ENCODE peak calls at places on chromosome 1, in six cellular contexts. One of them, this sample, is unnamed.

GRCh38 chr1:234772345-234773147 is 162.6 kb upstream of the IRF2BP2 start:
- DNase-seq in activated effector memory CD4-positive, alpha-beta T cell treated with anti-CD3 and anti-CD28 coated beads, Interleukin-2, amount 50 U/mL, for 16 hours: peak
- DNase-seq in cardiac fibroblast: peak
- DNase-seq in T-helper 9 cell: peak
- DNase-seq in HCEC 1CT: peak
- DNase-seq in NCI-H2107: peak
- DNase-seq in this sample: peak

GRCh38 chr1:9028921-9029715 is 2.9 kb upstream of the SLC2A7 start:
- DNase-seq in activated effector memory CD4-positive, alpha-beta T cell treated with anti-CD3 and anti-CD28 coated beads, Interleukin-2, amount 50 U/mL, for 16 hours: no peak
- DNase-seq in cardiac fibroblast: peak
- DNase-seq in T-helper 9 cell: no peak
- DNase-seq in HCEC 1CT: peak
- DNase-seq in NCI-H2107: no peak
- DNase-seq in this sample: no peak

GRCh38 chr1:206782448-206782847 is 10.2 kb upstream of the IL10 start:
- DNase-seq in activated effector memory CD4-positive, alpha-beta T cell treated with anti-CD3 and anti-CD28 coated beads, Interleukin-2, amount 50 U/mL, for 16 hours: no peak
- DNase-seq in cardiac fibroblast: no peak
- DNase-seq in T-helper 9 cell: no peak
- DNase-seq in HCEC 1CT: no peak
- DNase-seq in NCI-H2107: no peak
- DNase-seq in this sample: no peak

GRCh38 chr1:116754203-116754977 is at the start of gene CD2:
- DNase-seq in activated effector memory CD4-positive, alpha-beta T cell treated with anti-CD3 and anti-CD28 coated beads, Interleukin-2, amount 50 U/mL, for 16 hours: peak
- DNase-seq in cardiac fibroblast: no peak
- DNase-seq in T-helper 9 cell: no peak
- DNase-seq in HCEC 1CT: no peak
- DNase-seq in NCI-H2107: no peak
- DNase-seq in this sample: no peak

GRCh38 chr1:10628685-10629084 is 153.9 kb downstream of the PEX14 start:
- DNase-seq in activated effector memory CD4-positive, alpha-beta T cell treated with anti-CD3 and anti-CD28 coated beads, Interleukin-2, amount 50 U/mL, for 16 hours: no peak
- DNase-seq in cardiac fibroblast: peak
- DNase-seq in T-helper 9 cell: no peak
- DNase-seq in HCEC 1CT: no peak
- DNase-seq in NCI-H2107: no peak
- DNase-seq in this sample: no peak

GRCh38 chr1:229296541-229296941 is 25.6 kb downstream of the RAB4A start:
- DNase-seq in activated effector memory CD4-positive, alpha-beta T cell treated with anti-CD3 and anti-CD28 coated beads, Interleukin-2, amount 50 U/mL, for 16 hours: no peak
- DNase-seq in cardiac fibroblast: peak
- DNase-seq in T-helper 9 cell: no peak
- DNase-seq in HCEC 1CT: peak
- DNase-seq in NCI-H2107: no peak
- DNase-seq in this sample: peak

GRCh38 chr1:153832293-153832692 is 57.1 kb downstream of the SLC27A3 start:
- DNase-seq in activated effector memory CD4-positive, alpha-beta T cell treated with anti-CD3 and anti-CD28 coated beads, Interleukin-2, amount 50 U/mL, for 16 hours: no peak
- DNase-seq in cardiac fibroblast: no peak
- DNase-seq in T-helper 9 cell: no peak
- DNase-seq in HCEC 1CT: no peak
- DNase-seq in NCI-H2107: no peak
- DNase-seq in this sample: no peak

GRCh38 chr1:180926164-180926981 is 13.7 kb downstream of the KIAA1614 start:
- DNase-seq in activated effector memory CD4-positive, alpha-beta T cell treated with anti-CD3 and anti-CD28 coated beads, Interleukin-2, amount 50 U/mL, for 16 hours: no peak
- DNase-seq in cardiac fibroblast: peak
- DNase-seq in T-helper 9 cell: no peak
- DNase-seq in HCEC 1CT: no peak
- DNase-seq in NCI-H2107: no peak
- DNase-seq in this sample: peak

GRCh38 chr1:16464917-16465625 is 24.5 kb downstream of the NECAP2 start:
- DNase-seq in activated effector memory CD4-positive, alpha-beta T cell treated with anti-CD3 and anti-CD28 coated beads, Interleukin-2, amount 50 U/mL, for 16 hours: no peak
- DNase-seq in cardiac fibroblast: no peak
- DNase-seq in T-helper 9 cell: no peak
- DNase-seq in HCEC 1CT: no peak
- DNase-seq in NCI-H2107: no peak
- DNase-seq in this sample: peak

GRCh38 chr1:47793563-47793962 is 203.6 kb downstream of the TRABD2B start:
- DNase-seq in activated effector memory CD4-positive, alpha-beta T cell treated with anti-CD3 and anti-CD28 coated beads, Interleukin-2, amount 50 U/mL, for 16 hours: no peak
- DNase-seq in cardiac fibroblast: no peak
- DNase-seq in T-helper 9 cell: no peak
- DNase-seq in HCEC 1CT: no peak
- DNase-seq in NCI-H2107: no peak
- DNase-seq in this sample: no peak

GRCh38 chr1:213371769-213372619 is 321.0 kb downstream of the RPS6KC1 start:
- DNase-seq in activated effector memory CD4-positive, alpha-beta T cell treated with anti-CD3 and anti-CD28 coated beads, Interleukin-2, amount 50 U/mL, for 16 hours: no peak
- DNase-seq in cardiac fibroblast: no peak
- DNase-seq in T-helper 9 cell: no peak
- DNase-seq in HCEC 1CT: no peak
- DNase-seq in NCI-H2107: no peak
- DNase-seq in this sample: no peak

This sample was measured in myocyte.